ENCODE peak calls at places on chromosomes 16 and 17, in eight cellular contexts. B is GDM1, W is DMS153, E is fibroblast of lung, M is neural crest cell, I is cardiac muscle cell, L is AG04450, P is type B pancreatic cell. Y is an unnamed sample.

GRCh38 chr16:78957328-78958100 is 643.0 kb downstream of the MAF start:
- DNase-seq in B (no peak), W (peak), E (no peak), M (peak), I (no peak), L (no peak), P (no peak), Y (no peak)

GRCh38 chr17:63546308-63547082 is 3.8 kb upstream of the DCAF7 start:
- DNase-seq in B (no peak), W (no peak), E (no peak), M (no peak), I (no peak), L (no peak), P (no peak), Y (no peak)

GRCh38 chr17:40290629-40291296 is 3.1 kb downstream of the CDC6 start:
- DNase-seq in B (peak), W (peak), E (peak), M (no peak), I (peak), L (peak), P (no peak), Y (no peak)

GRCh38 chr17:36715951-36716350 is 114.6 kb downstream of the MRM1 start:
- DNase-seq in B (no peak), W (no peak), E (no peak), M (no peak), I (no peak), L (no peak), P (no peak), Y (no peak)

GRCh38 chr17:41377546-41377945 is 4.6 kb downstream of the KRT34 start:
- DNase-seq in B (no peak), W (no peak), E (peak), M (no peak), I (no peak), L (no peak), P (no peak), Y (no peak)

GRCh38 chr16:52963471-52963870 is 89.2 kb downstream of the CHD9NB start:
- DNase-seq in B (no peak), W (no peak), E (no peak), M (no peak), I (no peak), L (no peak), P (no peak), Y (no peak)

GRCh38 chr16:81518439-81518757 is 73.8 kb downstream of the CMIP start:
- DNase-seq in B (no peak), W (no peak), E (no peak), M (no peak), I (no peak), L (no peak), P (no peak), Y (peak)

GRCh38 chr16:28494141-28494851 is at the start of gene APOBR:
- DNase-seq in B (peak), W (no peak), E (no peak), M (no peak), I (no peak), L (no peak), P (no peak), Y (peak)

GRCh38 chr16:70378869-70379493 is 32.3 kb downstream of the DDX19A start:
- DNase-seq in B (no peak), W (no peak), E (no peak), M (no peak), I (no peak), L (no peak), P (no peak), Y (no peak)

GRCh38 chr17:13351046-13351445 is 250.7 kb downstream of the HS3ST3A1 start:
- DNase-seq in B (no peak), W (no peak), E (peak), M (no peak), I (no peak), L (no peak), P (no peak), Y (no peak)

GRCh38 chr16:88510091-88510719 is 57.1 kb downstream of the ZFPM1 start:
- DNase-seq in B (no peak), W (peak), E (no peak), M (no peak), I (no peak), L (no peak), P (no peak), Y (no peak)

GRCh38 chr17:82444941-82445521 is 5.5 kb downstream of the CYBC1 start:
- DNase-seq in B (no peak), W (no peak), E (peak), M (no peak), I (no peak), L (no peak), P (no peak), Y (peak)

GRCh38 chr17:48024149-48025039 is 13.2 kb downstream of the COPZ2 start:
- DNase-seq in B (no peak), W (peak), E (peak), M (peak), I (peak), L (no peak), P (no peak), Y (peak)